ENCODE peak calls at places on chromosomes 11 and 22, in four cellular contexts. One of them, this sample, is unnamed.

GRCh38 chr22:23137905-23138520 is 3.8 kb downstream of the RSPH14 start:
- DNase-seq in WTC11: no peak
- DNase-seq in SK-N-SH: no peak
- DNase-seq in HepG2: no peak
- DNase-seq in this sample: no peak

GRCh38 chr22:43345761-43346261 is 2.6 kb upstream of the SCUBE1 start:
- DNase-seq in WTC11: no peak
- DNase-seq in SK-N-SH: no peak
- DNase-seq in HepG2: peak
- DNase-seq in this sample: peak

GRCh38 chr11:12019337-12019736 is 10.9 kb upstream of the DKK3 start:
- DNase-seq in WTC11: no peak
- DNase-seq in SK-N-SH: no peak
- DNase-seq in HepG2: peak
- DNase-seq in this sample: peak

GRCh38 chr11:27447288-27447914 is 25.2 kb downstream of the LGR4 start:
- DNase-seq in WTC11: no peak
- DNase-seq in SK-N-SH: no peak
- DNase-seq in HepG2: no peak
- DNase-seq in this sample: no peak

GRCh38 chr11:22566293-22566692 is 59.3 kb downstream of the FANCF start:
- DNase-seq in WTC11: peak
- DNase-seq in SK-N-SH: no peak
- DNase-seq in HepG2: no peak
- DNase-seq in this sample: peak

GRCh38 chr11:118007040-118007439 is 20.8 kb downstream of the IL10RA start:
- DNase-seq in WTC11: no peak
- DNase-seq in SK-N-SH: no peak
- DNase-seq in HepG2: no peak
- DNase-seq in this sample: no peak

GRCh38 chr22:35480627-35481565 is 59.7 kb upstream of the RASD2 start:
- DNase-seq in WTC11: no peak
- DNase-seq in SK-N-SH: no peak
- DNase-seq in HepG2: no peak
- DNase-seq in this sample: no peak

GRCh38 chr11:11036185-11037161 is 178.6 kb upstream of the ZBED5 start:
- DNase-seq in WTC11: peak
- DNase-seq in SK-N-SH: peak
- DNase-seq in HepG2: peak
- DNase-seq in this sample: peak

GRCh38 chr22:44426981-44427380 is 71.1 kb downstream of the RTL6 start:
- DNase-seq in WTC11: no peak
- DNase-seq in SK-N-SH: no peak
- DNase-seq in HepG2: no peak
- DNase-seq in this sample: no peak
- TF ChIP-seq FOXJ3 in WTC11: no peak
- TF ChIP-seq FOXJ3 in SK-N-SH: no peak
- TF ChIP-seq FOXJ3 in HepG2: no peak
- TF ChIP-seq FOXJ3 in this sample: no peak

GRCh38 chr11:19683141-19683805 is 29.4 kb upstream of the NAV2 start:
- DNase-seq in WTC11: no peak
- DNase-seq in SK-N-SH: no peak
- DNase-seq in HepG2: no peak
- DNase-seq in this sample: no peak
- TF ChIP-seq FOXJ3 in WTC11: no peak
- TF ChIP-seq FOXJ3 in SK-N-SH: no peak
- TF ChIP-seq FOXJ3 in HepG2: no peak
- TF ChIP-seq FOXJ3 in this sample: no peak

GRCh38 chr11:98061858-98062257 is 958.9 kb upstream of the CNTN5 start:
- DNase-seq in WTC11: no peak
- DNase-seq in SK-N-SH: no peak
- DNase-seq in HepG2: no peak
- DNase-seq in this sample: no peak
- TF ChIP-seq FOXJ3 in WTC11: no peak
- TF ChIP-seq FOXJ3 in SK-N-SH: no peak
- TF ChIP-seq FOXJ3 in HepG2: no peak
- TF ChIP-seq FOXJ3 in this sample: no peak

GRCh38 chr22:50148991-50149721 is 21.4 kb upstream of the PANX2 start:
- DNase-seq in WTC11: peak
- DNase-seq in SK-N-SH: peak
- DNase-seq in HepG2: peak
- DNase-seq in this sample: peak
- TF ChIP-seq FOXJ3 in WTC11: no peak
- TF ChIP-seq FOXJ3 in SK-N-SH: no peak
- TF ChIP-seq FOXJ3 in HepG2: no peak
- TF ChIP-seq FOXJ3 in this sample: no peak

This sample was measured in K562.